ENCODE peak calls at places on chromosomes 11 and 22, in five cellular contexts. D is heart right ventricle, Y is body of pancreas, C is left ventricle myocardium inferior, R is nephron progenitor cell. E is an unnamed sample.

GRCh38 chr22:49943771-49944398 is 16.7 kb upstream of the PIM3 start:
- DNase-seq in D (no peak), Y (no peak), C (no peak), R (no peak), E (no peak)

GRCh38 chr22:39725351-39726035 is 154.9 kb downstream of the CACNA1I start:
- DNase-seq in D (no peak), Y (no peak), C (no peak), R (no peak), E (peak; percentile 6)

GRCh38 chr11:106399075-106399500 is 321.6 kb downstream of the AASDHPPT start:
- DNase-seq in D (peak; percentile 15), Y (peak; percentile 15), C (no peak), R (no peak), E (no peak)

GRCh38 chr11:45806072-45806933 is 1.4 kb downstream of the SLC35C1 start:
- DNase-seq in D (no peak), Y (no peak), C (no peak), R (no peak), E (no peak)

GRCh38 chr11:2261436-2262230 is 8.8 kb downstream of the ASCL2 start:
- DNase-seq in D (no peak), Y (peak; percentile 7), C (no peak), R (no peak), E (no peak)

GRCh38 chr22:32809786-32810185 is 8.3 kb downstream of the TIMP3 start:
- DNase-seq in D (no peak), Y (no peak), C (no peak), R (no peak), E (no peak)

GRCh38 chr11:112776834-112777793 is 184.1 kb upstream of the NCAM1 start:
- DNase-seq in D (no peak), Y (no peak), C (no peak), R (no peak), E (no peak)

GRCh38 chr22:46150615-46151423 is 493 bp downstream of the PPARA start:
- DNase-seq in D (peak; percentile 59), Y (peak; percentile 46), C (no peak), R (peak; percentile 61), E (peak; percentile 61)

GRCh38 chr22:31950226-31950625 is 5.9 kb downstream of the YWHAH start:
- DNase-seq in D (no peak), Y (no peak), C (no peak), R (no peak), E (no peak)

GRCh38 chr11:31050061-31050790 is 319.3 kb downstream of the DCDC1 start:
- DNase-seq in D (no peak), Y (no peak), C (no peak), R (no peak), E (no peak)

GRCh38 chr22:30204742-30205111 is 41.8 kb downstream of the LIF start:
- DNase-seq in D (no peak), Y (no peak), C (no peak), R (no peak), E (no peak)

GRCh38 chr22:46007848-46008261 is 30.9 kb upstream of the WNT7B start:
- DNase-seq in D (peak; percentile 85), Y (peak; percentile 77), C (peak; percentile 86), R (no peak), E (no peak)

GRCh38 chr22:44667829-44668189 is 34.2 kb upstream of the PRR5 start:
- DNase-seq in D (no peak), Y (no peak), C (no peak), R (no peak), E (peak; percentile 81)

GRCh38 chr22:38524434-38524833 is 18.3 kb upstream of the DDX17 start:
- DNase-seq in D (no peak), Y (no peak), C (no peak), R (no peak), E (no peak)

GRCh38 chr11:65651589-65652510 is 10.9 kb downstream of the RELA start:
- DNase-seq in D (no peak), Y (peak; percentile 69), C (peak; percentile 36), R (no peak), E (no peak)

GRCh38 chr11:100908746-100909145 is 220.9 kb downstream of the PGR start:
- DNase-seq in D (no peak), Y (no peak), C (no peak), R (no peak), E (no peak)

GRCh38 chr11:126465573-126466287 is 110.2 kb downstream of the ST3GAL4 start:
- DNase-seq in D (no peak), Y (no peak), C (no peak), R (no peak), E (peak; percentile 22)

GRCh38 chr11:66289548-66290331 is 797 bp upstream of the YIF1A start:
- DNase-seq in D (peak; percentile 71), Y (peak; percentile 79), C (peak; percentile 65), R (peak; percentile 94), E (peak; percentile 63)

GRCh38 chr11:76574406-76574805 is 96.1 kb downstream of the LRRC32 start:
- DNase-seq in D (no peak), Y (no peak), C (no peak), R (no peak), E (no peak)

GRCh38 chr11:26823963-26824362 is 102.1 kb upstream of the SLC5A12 start:
- DNase-seq in D (no peak), Y (no peak), C (no peak), R (no peak), E (no peak)

GRCh38 chr11:30586251-30587144 is at the start of gene MPPED2:
- DNase-seq in D (peak; percentile 61), Y (peak; percentile 55), C (peak; percentile 49), R (peak; percentile 37), E (peak; percentile 18)

GRCh38 chr11:118219244-118219643 is 5.6 kb downstream of the JAML start:
- DNase-seq in D (no peak), Y (no peak), C (no peak), R (no peak), E (no peak)

GRCh38 chr11:65851083-65851579 is 6.8 kb downstream of the CFL1 start:
- DNase-seq in D (no peak), Y (no peak), C (no peak), R (no peak), E (no peak)

GRCh38 chr11:86069408-86070086 is 663 bp upstream of the PICALM start:
- DNase-seq in D (no peak), Y (peak; percentile 24), C (no peak), R (no peak), E (no peak)

GRCh38 chr11:61150656-61151544 is 10.3 kb downstream of the VPS37C start:
- DNase-seq in D (no peak), Y (no peak), C (no peak), R (peak; percentile 18), E (no peak)

GRCh38 chr11:121443688-121444275 is 8.3 kb upstream of the SORL1 start:
- DNase-seq in D (no peak), Y (no peak), C (no peak), R (no peak), E (no peak)

GRCh38 chr22:42716649-42717127 is 4.0 kb downstream of the A4GALT start:
- DNase-seq in D (no peak), Y (no peak), C (no peak), R (no peak), E (no peak)

GRCh38 chr11:35038211-35038930 is 100.6 kb upstream of the CD44 start:
- DNase-seq in D (no peak), Y (no peak), C (no peak), R (no peak), E (no peak)

GRCh38 chr22:17786435-17787158 is 12.3 kb upstream of the BID start:
- DNase-seq in D (peak; percentile 75), Y (no peak), C (peak; percentile 85), R (peak; percentile 41), E (no peak)

GRCh38 chr22:40567106-40567505 is 69.4 kb downstream of the MRTFA start:
- DNase-seq in D (no peak), Y (no peak), C (no peak), R (no peak), E (no peak)

GRCh38 chr11:78929092-78929905 is 354.6 kb upstream of the NARS2 start:
- DNase-seq in D (no peak), Y (no peak), C (no peak), R (no peak), E (no peak)

GRCh38 chr22:27686534-27686933 is 115.0 kb downstream of the MN1 start:
- DNase-seq in D (peak; percentile 78), Y (peak; percentile 85), C (peak; percentile 82), R (no peak), E (no peak)

GRCh38 chr11:11081786-11082185 is 223.9 kb upstream of the ZBED5 start:
- DNase-seq in D (no peak), Y (no peak), C (no peak), R (no peak), E (no peak)

GRCh38 chr11:134893810-134894685 is 482.0 kb upstream of the B3GAT1 start:
- DNase-seq in D (no peak), Y (no peak), C (no peak), R (no peak), E (no peak)

GRCh38 chr11:134888821-134889220 is 476.8 kb upstream of the B3GAT1 start:
- DNase-seq in D (no peak), Y (no peak), C (no peak), R (no peak), E (no peak)

GRCh38 chr11:134890446-134890845 is 478.4 kb upstream of the B3GAT1 start:
- DNase-seq in D (no peak), Y (no peak), C (no peak), R (no peak), E (no peak)

GRCh38 chr11:134889832-134890231 is 477.8 kb upstream of the B3GAT1 start:
- DNase-seq in D (no peak), Y (no peak), C (no peak), R (no peak), E (no peak)
- TF ChIP-seq CTCF in D (no peak), Y (no peak), C (no peak), R (no peak), E (no peak)

DNA sequence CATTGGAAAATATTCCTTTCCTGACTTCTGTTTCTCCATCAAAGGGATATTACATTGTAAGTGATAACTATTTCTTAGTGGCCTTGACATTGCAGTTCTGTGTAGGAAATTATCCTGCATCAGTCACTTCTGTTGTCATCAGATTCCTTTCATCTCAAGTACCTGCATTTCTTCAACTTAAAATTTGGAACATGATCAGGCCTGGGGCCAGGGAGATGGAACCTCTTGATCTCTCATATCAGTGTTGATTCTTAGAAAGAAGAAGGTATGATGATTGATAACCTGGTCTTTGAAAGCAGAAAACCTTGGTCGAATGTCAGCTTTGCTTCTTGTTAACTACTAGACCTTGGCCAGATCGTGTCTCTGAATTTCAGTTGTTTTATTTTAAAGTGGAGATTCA is 93.6 kb downstream of the NAV2 start:
- DNase-seq in D (no peak), Y (no peak), C (no peak), R (no peak), E (no peak)
- TF ChIP-seq CTCF in D (no peak), Y (no peak), C (no peak), R (no peak), E (no peak)

GRCh38 chr22:48520888-48521600 is 1306.6 kb downstream of the BRD1 start:
- DNase-seq in D (no peak), Y (no peak), C (no peak), R (no peak), E (no peak)
- TF ChIP-seq CTCF in D (no peak), Y (no peak), C (no peak), R (no peak), E (no peak)

DNA sequence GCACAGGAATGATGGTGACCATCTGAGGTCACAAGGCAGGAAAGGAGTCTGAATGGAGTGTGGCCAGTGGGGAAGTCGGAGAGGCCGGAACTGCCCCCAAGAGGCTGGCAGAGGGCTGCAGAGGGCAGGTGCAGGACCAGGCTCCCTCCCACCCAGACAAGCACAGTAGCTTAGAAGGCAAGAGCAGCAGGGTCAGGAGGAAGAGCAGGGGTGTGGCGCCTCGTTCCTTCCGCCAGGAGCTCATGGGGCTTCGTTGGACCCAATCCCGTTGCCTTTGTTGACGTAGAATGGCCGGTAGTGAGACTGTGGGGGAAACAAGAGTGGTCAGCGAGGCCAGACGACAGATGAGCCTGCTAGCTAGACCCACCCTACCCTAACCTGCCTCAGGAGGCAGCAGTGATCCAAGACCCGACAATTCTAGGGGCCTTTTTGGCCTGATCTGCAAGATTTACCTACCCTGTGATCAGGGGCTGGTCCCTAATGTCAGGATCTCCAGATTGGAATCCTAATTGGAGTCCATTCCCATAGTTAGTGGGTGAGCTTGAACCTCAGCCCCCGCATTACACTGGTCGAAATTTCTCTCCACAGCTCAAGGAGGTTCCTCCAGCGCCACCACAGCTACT is 25.6 kb downstream of the TRIM29 start:
- DNase-seq in D (no peak), Y (no peak), C (no peak), R (no peak), E (no peak)
- TF ChIP-seq CTCF in D (no peak), Y (no peak), C (no peak), R (no peak), E (no peak)